ENCODE peak calls at places on chromosomes 13 and 19, in seven cellular contexts. M, P, F, L, J, U and Z are unnamed samples.

GRCh38 chr13:24617394-24618218 is 62.6 kb upstream of the ATP12A start:
- DNase-seq in M (no peak), P (no peak), F (no peak), L (no peak), J (no peak), U (no peak), Z (no peak)

GRCh38 chr13:51945149-51945548 is 66.1 kb downstream of the ATP7B start:
- DNase-seq in M (no peak), P (no peak), F (no peak), L (no peak), J (no peak), U (no peak), Z (no peak)

GRCh38 chr19:13014101-13014920 is 19.0 kb downstream of the NFIX start:
- DNase-seq in M (peak), P (no peak), F (no peak), L (no peak), J (peak), U (peak), Z (peak)

GRCh38 chr13:108769213-108770070 is 140.0 kb downstream of the MYO16 start:
- DNase-seq in M (no peak), P (no peak), F (no peak), L (no peak), J (peak), U (no peak), Z (peak)

GRCh38 chr13:30667014-30667413 is 49.3 kb downstream of the USPL1 start:
- DNase-seq in M (no peak), P (no peak), F (no peak), L (no peak), J (no peak), U (no peak), Z (no peak)

GRCh38 chr13:90105276-90105675 is 1242.2 kb upstream of the MIR17HG start:
- DNase-seq in M (peak), P (no peak), F (no peak), L (no peak), J (peak), U (no peak), Z (peak)

GRCh38 chr19:13748169-13748884 is 16.0 kb upstream of the MRI1 start:
- DNase-seq in M (peak), P (no peak), F (peak), L (no peak), J (peak), U (no peak), Z (peak)

GRCh38 chr19:56974554-56975207 is 134.2 kb upstream of the PEG3 start:
- DNase-seq in M (no peak), P (no peak), F (no peak), L (no peak), J (no peak), U (no peak), Z (no peak)

GRCh38 chr19:5059191-5059579 is 90.3 kb downstream of the KDM4B start:
- DNase-seq in M (no peak), P (no peak), F (no peak), L (no peak), J (no peak), U (peak), Z (no peak)

GRCh38 chr19:7063339-7063738 is 4.9 kb upstream of the MBD3L3 start:
- DNase-seq in M (no peak), P (no peak), F (no peak), L (no peak), J (no peak), U (no peak), Z (no peak)

GRCh38 chr19:14006766-14007562 is 844 bp upstream of the RFX1 start:
- DNase-seq in M (no peak), P (no peak), F (no peak), L (no peak), J (no peak), U (peak), Z (no peak)

GRCh38 chr19:13689050-13689449 is 75.3 kb upstream of the MRI1 start:
- DNase-seq in M (peak), P (no peak), F (peak), L (peak), J (peak), U (no peak), Z (peak)

GRCh38 chr19:40811478-40812341 is 12.7 kb downstream of the EGLN2 start:
- DNase-seq in M (no peak), P (no peak), F (no peak), L (no peak), J (no peak), U (peak), Z (no peak)

GRCh38 chr13:110340812-110341444 is 33.8 kb downstream of the COL4A2 start:
- DNase-seq in M (peak), P (peak), F (peak), L (no peak), J (peak), U (peak), Z (peak)

GRCh38 chr13:29805994-29806748 is 44.2 kb downstream of the UBL3 start:
- DNase-seq in M (no peak), P (no peak), F (no peak), L (no peak), J (no peak), U (no peak), Z (no peak)

GRCh38 chr13:26881154-26881553 is 120.6 kb upstream of the GPR12 start:
- DNase-seq in M (peak), P (no peak), F (peak), L (no peak), J (peak), U (no peak), Z (no peak)

GRCh38 chr19:1911995-1912394 is 6.8 kb downstream of the ADAT3 start:
- DNase-seq in M (no peak), P (no peak), F (no peak), L (no peak), J (no peak), U (no peak), Z (no peak)

GRCh38 chr13:53784331-53784730 is 755.7 kb downstream of the OLFM4 start:
- DNase-seq in M (no peak), P (no peak), F (no peak), L (no peak), J (no peak), U (no peak), Z (no peak)

GRCh38 chr13:59746291-59746962 is 417.3 kb downstream of the DIAPH3 start:
- DNase-seq in M (peak), P (no peak), F (peak), L (no peak), J (peak), U (no peak), Z (no peak)

GRCh38 chr13:106376411-106377112 is 158.9 kb downstream of the EFNB2 start:
- DNase-seq in M (peak), P (no peak), F (peak), L (peak), J (peak), U (no peak), Z (peak)

GRCh38 chr19:42352216-42352892 is 26.9 kb downstream of the MEGF8 start:
- DNase-seq in M (no peak), P (no peak), F (peak), L (no peak), J (peak), U (no peak), Z (no peak)

GRCh38 chr19:12374026-12374425 is 8.5 kb upstream of the ZNF442 start:
- DNase-seq in M (no peak), P (no peak), F (no peak), L (no peak), J (no peak), U (no peak), Z (no peak)

GRCh38 chr19:5832527-5833216 is 6.8 kb downstream of the FUT6 start:
- DNase-seq in M (no peak), P (no peak), F (no peak), L (no peak), J (no peak), U (no peak), Z (no peak)

GRCh38 chr13:77565635-77566034 is 30.1 kb downstream of the SCEL start:
- DNase-seq in M (peak), P (no peak), F (peak), L (peak), J (peak), U (no peak), Z (peak)

GRCh38 chr13:79560954-79561353 is 80.0 kb downstream of the NDFIP2 start:
- DNase-seq in M (no peak), P (no peak), F (no peak), L (no peak), J (no peak), U (no peak), Z (no peak)

GRCh38 chr13:37960427-37960826 is 90.9 kb upstream of the TRPC4 start:
- DNase-seq in M (no peak), P (no peak), F (peak), L (no peak), J (no peak), U (no peak), Z (no peak)

GRCh38 chr13:59088716-59089115 is 1075.0 kb downstream of the DIAPH3 start:
- DNase-seq in M (peak), P (no peak), F (peak), L (no peak), J (peak), U (no peak), Z (peak)

GRCh38 chr19:48543121-48543710 is 8.8 kb upstream of the SULT2B1 start:
- DNase-seq in M (peak), P (no peak), F (peak), L (peak), J (peak), U (peak), Z (peak)

GRCh38 chr19:11736696-11737095 is 2.0 kb downstream of the ZNF823 start:
- DNase-seq in M (peak), P (no peak), F (peak), L (no peak), J (peak), U (peak), Z (peak)

GRCh38 chr13:103102482-103102881 is 36.3 kb upstream of the SLC10A2 start:
- DNase-seq in M (no peak), P (no peak), F (no peak), L (no peak), J (peak), U (no peak), Z (no peak)

GRCh38 chr13:100549316-100549715 is 39.3 kb downstream of the GGACT start:
- DNase-seq in M (no peak), P (no peak), F (no peak), L (no peak), J (no peak), U (no peak), Z (no peak)

GRCh38 chr19:35755550-35756371 is 1.1 kb downstream of the HSPB6 start:
- DNase-seq in M (peak), P (peak), F (peak), L (no peak), J (no peak), U (peak), Z (peak)

GRCh38 chr19:2477732-2478191 is 1.8 kb downstream of the GADD45B start:
- DNase-seq in M (peak), P (no peak), F (peak), L (no peak), J (peak), U (peak), Z (peak)

GRCh38 chr19:18193388-18194207 is 580 bp downstream of the MPV17L2 start:
- DNase-seq in M (peak), P (no peak), F (no peak), L (no peak), J (no peak), U (peak), Z (no peak)

GRCh38 chr13:105311094-105311493 is 1224.4 kb downstream of the EFNB2 start:
- DNase-seq in M (no peak), P (no peak), F (no peak), L (no peak), J (no peak), U (no peak), Z (no peak)

GRCh38 chr13:34162545-34162936 is 344.6 kb downstream of the RFC3 start:
- DNase-seq in M (no peak), P (no peak), F (peak), L (no peak), J (peak), U (no peak), Z (peak)

GRCh38 chr13:112710855-112711527 is 21.2 kb downstream of the ATP11A start:
- DNase-seq in M (no peak), P (peak), F (no peak), L (no peak), J (no peak), U (peak), Z (no peak)
- H3K4me3 ChIP-seq in M (peak), P (peak), F (no peak), L (peak), J (peak), U (peak), Z (peak)

DNA sequence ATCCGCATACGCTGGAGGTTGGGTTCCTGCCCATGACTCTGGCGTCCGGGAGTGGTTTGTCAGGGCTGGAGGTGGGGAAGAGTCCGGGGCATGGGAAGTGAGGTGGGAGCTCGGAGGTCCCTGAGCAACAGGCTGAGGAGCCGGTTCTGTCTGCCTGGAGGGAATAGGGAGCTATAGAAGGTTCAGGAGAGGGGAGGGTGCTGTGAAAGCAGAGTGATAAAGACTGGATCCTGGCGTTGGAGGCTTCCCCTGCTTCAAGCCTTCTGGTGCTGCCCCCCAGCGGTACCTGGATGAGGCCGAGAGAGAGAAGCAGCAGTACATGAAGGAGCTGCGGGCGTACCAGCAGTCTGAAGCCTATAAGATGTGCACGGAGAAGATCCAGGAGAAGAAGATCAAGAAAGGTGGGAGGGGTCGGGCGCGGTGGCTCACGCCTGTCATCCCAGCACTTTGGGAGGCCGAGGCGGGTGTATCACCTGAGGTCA is 2.6 kb downstream of the HMG20B start:
- DNase-seq in M (no peak), P (no peak), F (peak), L (no peak), J (no peak), U (no peak), Z (peak)
- TF ChIP-seq CTCF in M (peak), P (no peak), F (peak), L (peak), J (peak), U (no peak), Z (peak)

GRCh38 chr19:46017095-46017429 is 5.8 kb downstream of the PGLYRP1 start:
- DNase-seq in M (no peak), P (no peak), F (no peak), L (no peak), J (no peak), U (no peak), Z (no peak)

GRCh38 chr19:46014534-46014933 is 8.3 kb downstream of the PGLYRP1 start:
- DNase-seq in M (no peak), P (no peak), F (no peak), L (no peak), J (no peak), U (no peak), Z (no peak)

GRCh38 chr19:46015961-46016425 is 6.9 kb downstream of the PGLYRP1 start:
- DNase-seq in M (no peak), P (no peak), F (no peak), L (no peak), J (no peak), U (no peak), Z (no peak)

GRCh38 chr19:46016426-46017094 is 6.3 kb downstream of the PGLYRP1 start:
- DNase-seq in M (peak), P (peak), F (peak), L (peak), J (peak), U (peak), Z (peak)

GRCh38 chr19:46015080-46015960 is 7.5 kb downstream of the PGLYRP1 start:
- DNase-seq in M (peak), P (no peak), F (no peak), L (no peak), J (peak), U (peak), Z (peak)
- H3K4me3 ChIP-seq in M (no peak), P (peak), F (no peak), L (no peak), J (no peak), U (peak), Z (no peak)

DNA sequence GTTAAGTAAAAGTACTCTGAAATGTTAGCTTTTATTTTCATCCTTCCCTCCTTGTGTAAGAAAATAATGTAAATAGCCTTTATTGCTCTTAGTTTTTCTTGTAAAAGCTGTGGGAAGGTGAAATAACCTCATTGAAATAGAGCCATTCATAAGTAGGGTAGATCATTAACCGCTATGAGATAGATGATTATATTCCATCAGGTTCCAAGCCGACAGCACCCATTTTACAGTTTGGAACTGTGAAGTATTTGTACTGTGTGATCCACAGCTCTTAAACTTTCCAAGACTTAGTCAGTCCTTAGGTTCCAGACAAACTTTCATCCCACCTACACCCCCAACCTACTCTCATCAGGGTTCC is 216.5 kb downstream of the TSHZ3 start:
- DNase-seq in M (no peak), P (no peak), F (no peak), L (no peak), J (no peak), U (no peak), Z (no peak)
- TF ChIP-seq CTCF in M (no peak), P (no peak), F (no peak), L (no peak), J (no peak), U (no peak), Z (no peak)

GRCh38 chr19:15502264-15502663 is 6.1 kb upstream of the CYP4F22 start:
- DNase-seq in M (no peak), P (no peak), F (no peak), L (no peak), J (no peak), U (no peak), Z (no peak)

GRCh38 chr19:15511671-15512424 is 3.5 kb downstream of the CYP4F22 start:
- DNase-seq in M (no peak), P (no peak), F (no peak), L (no peak), J (no peak), U (no peak), Z (no peak)

GRCh38 chr19:15506074-15506565 is 2.2 kb upstream of the CYP4F22 start:
- DNase-seq in M (no peak), P (no peak), F (no peak), L (no peak), J (no peak), U (no peak), Z (no peak)

GRCh38 chr19:15507068-15508034 is 974 bp upstream of the CYP4F22 start:
- DNase-seq in M (no peak), P (no peak), F (no peak), L (no peak), J (no peak), U (no peak), Z (no peak)

GRCh38 chr19:15508035-15508710 is at the start of gene CYP4F22:
- DNase-seq in M (no peak), P (no peak), F (no peak), L (no peak), J (no peak), U (no peak), Z (no peak)
- H3K4me3 ChIP-seq in M (no peak), P (peak), F (no peak), L (peak), J (no peak), U (peak), Z (no peak)